ENCODE peak calls at places on chromosomes 13 and 19, in four cellular contexts. S is stomach, H is neural progenitor cell, M is cardiac muscle cell. Y is an unnamed sample. For H3K4me1 and H3K36me3, the result is how much of the 10 kb centered on the place peaks cover.

GRCh38 chr13:111177081-111177711 is 62.1 kb downstream of the ARHGEF7 start:
- DNase-seq in S (peak), H (no peak), M (peak), Y (no peak)

GRCh38 chr19:31943305-31943704 is 402.1 kb upstream of the ZNF507 start:
- DNase-seq in S (no peak), H (peak), M (no peak), Y (peak)

GRCh38 chr19:3525052-3525451 is 13.9 kb upstream of the TEKTIP1 start:
- DNase-seq in S (no peak), H (no peak), M (no peak), Y (no peak)

GRCh38 chr19:51431124-51431523 is 13.7 kb upstream of the SIGLEC10 start:
- DNase-seq in S (no peak), H (no peak), M (no peak), Y (no peak)

GRCh38 chr19:53646144-53646543 is 14.3 kb downstream of the DPRX start:
- DNase-seq in S (no peak), H (no peak), M (no peak), Y (no peak)

GRCh38 chr19:33440682-33441081 is 67.2 kb downstream of the CEBPG start:
- DNase-seq in S (no peak), H (no peak), M (no peak), Y (no peak)

GRCh38 chr19:18650048-18650435 is 13.2 kb downstream of the KLHL26 start:
- DNase-seq in S (no peak), H (no peak), M (peak), Y (no peak)

GRCh38 chr19:40241809-40242384 is 15.4 kb upstream of the CCNP start:
- DNase-seq in S (no peak), H (no peak), M (peak), Y (no peak)

GRCh38 chr19:2524840-2525723 is 49.2 kb downstream of the GADD45B start:
- DNase-seq in S (peak), H (no peak), M (peak), Y (peak)

GRCh38 chr13:28268800-28269223 is 130.5 kb downstream of the PAN3 start:
- DNase-seq in S (no peak), H (no peak), M (no peak), Y (no peak)

GRCh38 chr13:23377603-23378002 is 55.9 kb downstream of the SACS start:
- DNase-seq in S (no peak), H (no peak), M (no peak), Y (no peak)

GRCh38 chr13:48304132-48304876 is 753 bp downstream of the RB1 start:
- DNase-seq in S (peak), H (peak), M (peak), Y (peak)

DNA sequence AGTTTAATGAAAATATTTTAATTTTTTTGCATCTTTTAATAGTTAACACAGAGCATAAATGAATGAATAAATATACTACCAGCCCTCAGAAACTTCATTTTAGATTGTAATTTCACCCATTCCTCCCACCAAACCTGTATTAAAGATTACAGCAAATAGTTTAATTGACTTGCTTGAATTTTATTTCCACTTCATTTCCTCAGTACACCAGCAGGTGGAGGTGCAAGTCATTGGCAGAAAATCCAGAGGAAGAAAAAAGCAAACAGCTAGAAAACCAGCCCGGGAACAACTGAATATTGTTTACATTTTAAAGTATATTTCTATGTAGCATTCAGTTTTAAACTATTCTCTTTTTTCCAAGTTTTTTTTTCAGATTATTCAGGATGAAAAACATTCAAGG is 177.8 kb downstream of the OLFM4 start:
- DNase-seq in S (no peak), H (no peak), M (no peak), Y (no peak)
- TF ChIP-seq CTCF in S (no peak), H (peak), M (peak), Y (peak)

GRCh38 chr19:45406165-45406956 is at the start of gene POLR1G:
- DNase-seq in S (peak), H (peak), M (peak), Y (peak)
- H3K4me1 ChIP-seq in S (under half), H (under half), M (under half), Y (under half)

GRCh38 chr19:5120833-5121232 is 151.9 kb downstream of the KDM4B start:
- DNase-seq in S (no peak), H (no peak), M (no peak), Y (no peak)
- H3K36me3 ChIP-seq in S (half or more), H (under half), M (under half), Y (under half)

DNA sequence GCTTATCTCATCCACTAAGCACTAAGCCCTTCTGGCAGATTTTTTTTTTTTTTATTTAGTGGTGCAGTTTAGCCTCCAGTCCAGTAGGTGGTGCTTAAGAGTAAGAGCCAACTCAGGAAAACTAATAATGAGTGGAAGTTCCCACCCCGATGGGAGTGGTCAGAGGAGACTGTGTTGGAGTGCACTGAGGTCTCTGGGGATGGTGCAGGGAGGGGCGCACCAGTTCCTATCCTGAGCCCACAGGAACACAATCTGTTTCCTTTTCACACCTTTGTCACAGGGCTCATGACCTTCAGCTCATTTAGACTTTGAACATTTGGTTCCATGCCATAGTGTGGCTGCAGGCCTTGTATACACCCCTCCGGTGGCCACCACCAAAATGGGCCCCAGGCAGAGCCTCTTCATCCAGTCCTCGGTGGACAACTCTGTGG is 367.4 kb downstream of the SPRY2 start:
- DNase-seq in S (no peak), H (no peak), M (no peak), Y (peak)
- TF ChIP-seq CTCF in S (no peak), H (peak), M (peak), Y (peak)

DNA sequence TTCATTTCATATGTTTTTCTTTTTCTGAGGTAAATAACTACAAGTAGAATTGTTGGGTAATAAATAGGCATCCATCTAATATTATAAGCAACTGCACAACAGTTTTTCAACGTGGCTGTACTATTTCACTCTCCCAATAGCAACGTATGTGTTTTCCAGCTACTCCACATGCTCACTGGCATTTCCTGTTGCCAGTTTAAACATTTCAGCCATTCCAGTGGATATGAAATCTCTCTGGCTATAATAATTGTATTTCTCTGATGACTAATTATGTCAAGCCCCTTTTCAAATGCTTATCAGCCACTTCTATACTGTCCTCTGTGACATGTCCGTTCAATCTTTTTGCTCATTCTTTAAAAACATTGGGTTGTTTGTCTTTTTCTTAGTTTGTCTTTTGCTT is 26.8 kb upstream of the ALOX5AP start:
- DNase-seq in S (no peak), H (no peak), M (peak), Y (no peak)
- H3K4me1 ChIP-seq in S (under half), H (under half), M (under half), Y (under half)

Y was measured in BE2C.